ENCODE peak calls at places on chromosome 20, in six cellular contexts. L is brain microvascular endothelial cell, C is keratinocyte, V is uterus, D is ovary, R is endothelial cell of umbilical vein. U is an unnamed sample. For H3K27me3, the result is how much of the 10 kb centered on the place peaks cover.

GRCh38 chr20:19745106-19745505 is 13.0 kb upstream of the RIN2 start:
- DNase-seq in L (no peak), C (no peak), V (no peak), D (no peak), R (no peak), U (no peak)

GRCh38 chr20:539848-540247 is 3.7 kb downstream of the CSNK2A1 start:
- DNase-seq in L (peak), C (no peak), V (peak), D (no peak), R (peak), U (peak)

GRCh38 chr20:48329676-48330644 is 497.8 kb downstream of the PREX1 start:
- DNase-seq in L (no peak), C (no peak), V (no peak), D (peak), R (peak), U (peak)

GRCh38 chr20:44228465-44229258 is 18.1 kb upstream of the OSER1 start:
- DNase-seq in L (no peak), C (no peak), V (no peak), D (no peak), R (no peak), U (no peak)

GRCh38 chr20:17457064-17457463 is 74.1 kb downstream of the BFSP1 start:
- DNase-seq in L (no peak), C (no peak), V (no peak), D (no peak), R (no peak), U (no peak)

GRCh38 chr20:63473555-63474449 is 1.3 kb upstream of the KCNQ2 start:
- DNase-seq in L (no peak), C (no peak), V (no peak), D (no peak), R (no peak), U (no peak)

GRCh38 chr20:21981607-21982344 is 276.3 kb downstream of the PAX1 start:
- DNase-seq in L (peak), C (no peak), V (no peak), D (no peak), R (no peak), U (peak)

GRCh38 chr20:438581-439469 is 23.5 kb downstream of the TBC1D20 start:
- DNase-seq in L (no peak), C (no peak), V (no peak), D (no peak), R (peak), U (no peak)

GRCh38 chr20:23399568-23400241 is 21.6 kb downstream of the NAPB start:
- DNase-seq in L (peak), C (no peak), V (no peak), D (no peak), R (no peak), U (no peak)

GRCh38 chr20:33649201-33649631 is 12.9 kb upstream of the C20orf144 start:
- DNase-seq in L (no peak), C (no peak), V (no peak), D (peak), R (no peak), U (no peak)

GRCh38 chr20:1810926-1811620 is 84.1 kb upstream of the SIRPA start:
- DNase-seq in L (peak), C (no peak), V (no peak), D (no peak), R (peak), U (no peak)

GRCh38 chr20:30286157-30286556 is 971.3 kb upstream of the DEFB115 start:
- DNase-seq in L (no peak), C (no peak), V (no peak), D (no peak), R (no peak), U (no peak)

GRCh38 chr20:39318911-39319310 is 356.8 kb downstream of the DHX35 start:
- DNase-seq in L (no peak), C (no peak), V (no peak), D (no peak), R (no peak), U (no peak)

DNA sequence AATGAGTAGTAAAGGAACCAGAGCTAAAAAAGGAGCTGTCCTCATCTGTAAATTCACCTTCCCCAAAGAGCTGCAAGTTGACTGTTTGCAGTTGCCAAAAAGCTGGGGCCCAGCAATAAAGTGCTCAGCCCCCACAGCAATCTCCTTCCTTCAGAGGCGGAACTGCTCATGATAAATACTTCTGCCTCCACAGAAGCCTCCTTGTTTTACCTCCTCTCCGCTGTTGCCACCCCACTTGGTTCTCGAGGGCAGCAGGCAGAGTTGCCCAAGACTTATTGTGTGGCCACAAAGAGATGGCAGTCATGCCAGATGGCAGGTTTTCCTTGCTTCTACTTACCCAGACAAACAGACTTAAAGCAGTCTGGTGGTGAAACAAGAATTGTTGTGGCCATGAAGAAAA is 66.3 kb downstream of the SLX4IP start:
- DNase-seq in L (no peak), C (no peak), V (no peak), D (no peak), R (no peak), U (peak)
- H3K4me3 ChIP-seq in L (peak), C (no peak), V (no peak), D (no peak), R (no peak), U (no peak)

GRCh38 chr20:61588356-61589054 is 336.4 kb downstream of the CDH4 start:
- DNase-seq in L (peak), C (no peak), V (no peak), D (no peak), R (no peak), U (no peak)
- H3K27me3 ChIP-seq in L (under half), C (under half), V (under half), D (under half), R (under half), U (under half)

GRCh38 chr20:50758469-50758868 is 27.1 kb downstream of the PARD6B start:
- DNase-seq in L (no peak), C (no peak), V (no peak), D (no peak), R (no peak), U (peak)

GRCh38 chr20:50762435-50763201 is 31.2 kb downstream of the PARD6B start:
- DNase-seq in L (peak), C (no peak), V (peak), D (peak), R (no peak), U (peak)

GRCh38 chr20:50762045-50762422 is 30.7 kb downstream of the PARD6B start:
- DNase-seq in L (no peak), C (no peak), V (no peak), D (no peak), R (no peak), U (no peak)

GRCh38 chr20:50758992-50759391 is 27.6 kb downstream of the PARD6B start:
- DNase-seq in L (no peak), C (no peak), V (no peak), D (no peak), R (no peak), U (no peak)

DNA sequence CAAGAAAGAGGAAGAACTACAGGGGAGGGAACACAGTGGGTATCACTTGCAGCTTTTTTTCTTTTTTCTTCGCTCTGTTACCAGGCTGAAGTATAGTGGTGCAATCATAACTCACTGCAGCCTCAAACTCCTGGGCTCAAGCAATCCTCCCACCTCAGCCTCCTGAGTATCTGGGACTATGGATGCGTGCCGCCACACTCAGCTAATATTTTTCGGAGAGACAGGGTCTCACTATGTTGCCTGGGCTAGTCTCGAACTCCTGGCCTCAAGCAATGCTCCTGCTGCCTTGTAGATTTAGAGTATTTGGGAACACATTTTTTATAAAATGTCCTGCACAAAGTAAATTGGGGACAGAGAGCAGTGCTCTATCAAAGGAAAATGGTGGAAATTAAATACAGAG is 28.3 kb downstream of the PARD6B start:
- DNase-seq in L (no peak), C (no peak), V (no peak), D (no peak), R (no peak), U (no peak)
- TF ChIP-seq CTCF in L (no peak), C (no peak), V (no peak), D (no peak), R (no peak), U (no peak)

DNA sequence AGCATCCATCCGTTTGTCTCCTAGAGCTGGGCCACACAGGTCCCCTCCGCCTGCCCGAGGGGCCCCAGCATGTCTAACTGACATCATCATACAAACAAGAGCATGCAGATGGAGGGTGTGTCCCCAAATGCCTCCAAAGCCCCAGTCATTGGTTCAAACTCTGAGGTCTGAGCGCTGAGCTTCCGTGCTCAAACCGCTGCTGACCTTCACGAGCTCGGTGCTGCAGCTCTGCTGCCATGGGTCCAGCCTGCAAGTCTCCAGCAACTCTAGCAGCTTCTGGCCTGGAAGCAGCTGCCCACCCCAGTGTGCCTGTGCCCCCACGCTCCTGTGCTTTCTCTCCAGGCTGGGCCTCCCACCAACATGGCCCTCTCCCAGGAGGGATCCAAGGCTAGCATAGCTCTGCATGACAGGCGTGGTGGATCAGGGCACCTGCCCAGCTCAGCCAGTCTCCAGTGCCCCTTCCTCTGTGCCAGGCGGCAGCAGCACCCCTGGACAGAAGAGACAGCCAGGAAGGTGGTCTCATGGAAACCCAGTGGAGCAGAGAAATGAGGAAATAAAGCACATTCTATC is 131.6 kb upstream of the PMEPA1 start:
- DNase-seq in L (no peak), C (no peak), V (no peak), D (no peak), R (no peak), U (no peak)
- H3K4me3 ChIP-seq in L (no peak), C (no peak), V (no peak), D (no peak), R (no peak), U (no peak)